ENCODE peak calls at places on chromosomes 11 and 22, in four cellular contexts. C, D, O and F are unnamed samples. For H3K4me1, the result is how much of the 10 kb centered on the place peaks cover.

GRCh38 chr11:86795962-86796361 is 4.4 kb upstream of the PRSS23 start:
- DNase-seq in C (peak), D (no peak), O (no peak), F (no peak)

GRCh38 chr11:12050470-12050891 is 42.1 kb upstream of the DKK3 start:
- DNase-seq in C (no peak), D (no peak), O (no peak), F (no peak)

GRCh38 chr11:21556936-21557335 is 635.9 kb upstream of the ANO5 start:
- DNase-seq in C (no peak), D (no peak), O (no peak), F (peak)

GRCh38 chr11:26335903-26336302 is 4.0 kb downstream of the ANO3 start:
- DNase-seq in C (no peak), D (no peak), O (no peak), F (no peak)

GRCh38 chr11:124769804-124770774 is 8.0 kb upstream of the ESAM start:
- DNase-seq in C (peak), D (no peak), O (no peak), F (no peak)

GRCh38 chr11:12249590-12250260 is 127.6 kb upstream of the PARVA start:
- DNase-seq in C (peak), D (peak), O (peak), F (peak)

GRCh38 chr11:95461858-95462257 is 230.9 kb upstream of the SESN3 start:
- DNase-seq in C (no peak), D (no peak), O (no peak), F (no peak)

GRCh38 chr11:34239465-34240149 is 118.2 kb downstream of the ABTB2 start:
- DNase-seq in C (no peak), D (no peak), O (no peak), F (no peak)

GRCh38 chr11:95088946-95089619 is 563 bp upstream of the ENDOD1 start:
- DNase-seq in C (no peak), D (no peak), O (no peak), F (no peak)

GRCh38 chr11:90423378-90423777 is 200.5 kb upstream of the CHORDC1 start:
- DNase-seq in C (no peak), D (no peak), O (no peak), F (no peak)

GRCh38 chr11:10326080-10326964 is 21.4 kb downstream of the ADM start:
- DNase-seq in C (peak), D (no peak), O (peak), F (no peak)

GRCh38 chr11:2566223-2567025 is 121.6 kb downstream of the KCNQ1 start:
- DNase-seq in C (peak), D (no peak), O (peak), F (peak)

GRCh38 chr11:79084382-79084781 is 356.4 kb downstream of the TENM4 start:
- DNase-seq in C (no peak), D (no peak), O (no peak), F (no peak)

GRCh38 chr11:129861702-129862107 is 33.7 kb downstream of the NFRKB start:
- DNase-seq in C (peak), D (peak), O (peak), F (no peak)

GRCh38 chr11:103773059-103773458 is 263.4 kb upstream of the DDI1 start:
- DNase-seq in C (peak), D (peak), O (no peak), F (no peak)

GRCh38 chr11:31619980-31620379 is 110.4 kb downstream of the ELP4 start:
- DNase-seq in C (no peak), D (no peak), O (no peak), F (no peak)
- H3K4me1 ChIP-seq in C (under half), D (under half), O (under half), F (under half)

DNA sequence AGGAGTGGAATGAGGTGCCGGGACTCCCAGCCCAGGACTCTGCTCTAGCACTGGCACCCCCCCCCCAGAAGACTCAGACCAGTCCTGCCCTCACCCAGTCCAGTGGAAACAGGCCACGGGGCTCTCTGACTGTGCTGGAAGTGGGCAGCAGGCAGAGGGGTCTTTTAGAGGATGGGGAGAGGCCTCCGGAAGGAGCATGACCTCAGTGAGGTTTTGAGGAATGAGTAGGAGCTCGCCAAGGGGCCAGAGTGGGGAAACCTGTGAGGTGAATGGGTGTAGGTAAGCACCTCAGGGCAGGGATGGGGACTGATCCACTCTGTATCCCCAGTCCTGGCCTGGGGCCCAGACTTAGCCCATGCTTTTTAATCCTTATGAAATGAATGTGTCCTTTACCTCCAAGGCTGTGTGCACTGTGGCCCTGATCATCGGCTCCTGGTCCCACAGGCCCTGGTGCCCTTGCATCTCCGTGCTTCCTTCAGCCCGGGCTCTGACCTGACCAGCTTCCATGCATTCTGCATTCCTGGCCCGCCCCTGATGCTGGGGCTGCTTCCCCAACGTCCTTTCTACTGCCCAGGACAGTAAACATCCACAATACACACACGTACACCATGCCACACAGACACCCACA is 24.4 kb upstream of the RFPL3 start:
- DNase-seq in C (no peak), D (no peak), O (no peak), F (no peak)
- H3K4me1 ChIP-seq in C (under half), D (under half), O (under half), F (under half)

GRCh38 chr11:31813242-31813960 is 2.3 kb upstream of the PAX6 start:
- DNase-seq in C (no peak), D (no peak), O (no peak), F (no peak)

GRCh38 chr11:31813961-31814868 is 3.1 kb upstream of the PAX6 start:
- DNase-seq in C (no peak), D (no peak), O (no peak), F (no peak)

GRCh38 chr11:31809857-31810778 is 1.0 kb downstream of the PAX6 start:
- DNase-seq in C (peak), D (no peak), O (no peak), F (peak)

GRCh38 chr11:31810779-31811647 is at the start of gene PAX6:
- DNase-seq in C (peak), D (no peak), O (no peak), F (peak)

GRCh38 chr11:31812392-31813241 is 1.5 kb upstream of the PAX6 start:
- DNase-seq in C (no peak), D (no peak), O (no peak), F (no peak)
- H3K4me1 ChIP-seq in C (under half), D (under half), O (under half), F (under half)

DNA sequence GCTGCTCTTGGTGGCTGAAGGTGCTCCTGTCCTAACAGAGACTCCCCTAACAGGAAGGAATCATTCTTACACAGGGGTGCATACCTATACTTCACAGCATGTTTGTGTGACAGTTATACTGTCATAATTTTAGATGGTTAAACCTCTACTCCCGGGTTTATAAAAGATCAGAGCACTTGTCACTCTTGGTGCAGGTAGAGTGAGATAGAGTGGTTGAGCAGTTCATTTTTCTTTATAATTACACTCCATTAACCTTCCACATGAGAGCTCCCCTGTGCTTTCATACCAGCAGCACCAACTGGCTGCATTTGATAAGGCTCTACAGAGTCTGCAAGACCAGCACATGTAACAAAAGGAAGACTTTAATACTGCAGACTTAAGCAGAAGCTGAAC is 72.9 kb downstream of the LARGE2 start:
- DNase-seq in C (no peak), D (no peak), O (no peak), F (no peak)
- H3K4me1 ChIP-seq in C (under half), D (under half), O (under half), F (under half)

GRCh38 chr11:44609028-44609782 is 43.7 kb downstream of the CD82 start:
- DNase-seq in C (no peak), D (no peak), O (no peak), F (no peak)

GRCh38 chr11:44607987-44608386 is 42.5 kb downstream of the CD82 start:
- DNase-seq in C (no peak), D (no peak), O (no peak), F (no peak)

GRCh38 chr11:44607324-44607962 is 42.0 kb downstream of the CD82 start:
- DNase-seq in C (no peak), D (no peak), O (no peak), F (no peak)

GRCh38 chr11:44609783-44610155 is 44.3 kb downstream of the CD82 start:
- DNase-seq in C (no peak), D (no peak), O (no peak), F (no peak)

DNA sequence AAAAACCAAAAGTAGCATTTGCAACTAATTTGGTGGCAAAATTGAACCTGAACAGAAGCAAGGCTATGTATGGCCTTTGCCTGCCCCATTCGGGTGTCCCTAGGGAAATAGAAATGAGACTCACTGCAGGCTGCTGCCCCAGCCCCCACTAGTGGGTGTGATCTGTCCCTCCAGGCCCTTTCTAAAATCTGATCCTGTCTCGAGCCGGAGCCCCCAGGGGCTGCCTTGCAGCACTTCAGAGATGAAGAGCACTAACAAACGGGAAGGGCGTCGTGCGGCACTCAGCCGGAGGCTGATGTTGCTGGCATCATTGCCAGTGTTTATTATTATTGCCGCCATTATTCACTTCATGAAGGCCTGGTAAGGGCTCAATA is 43.2 kb downstream of the CD82 start:
- DNase-seq in C (no peak), D (no peak), O (no peak), F (no peak)
- H3K4me1 ChIP-seq in C (under half), D (under half), O (under half), F (under half)

GRCh38 chr22:22702874-22703570 is 58.6 kb downstream of the GGTLC2 start:
- DNase-seq in C (no peak), D (no peak), O (no peak), F (no peak)

GRCh38 chr22:22705328-22706100 is 61.1 kb downstream of the GGTLC2 start:
- DNase-seq in C (no peak), D (no peak), O (no peak), F (no peak)

GRCh38 chr22:22704156-22704946 is 59.9 kb downstream of the GGTLC2 start:
- DNase-seq in C (no peak), D (no peak), O (no peak), F (no peak)

GRCh38 chr22:22703715-22704114 is 59.3 kb downstream of the GGTLC2 start:
- DNase-seq in C (peak), D (no peak), O (no peak), F (no peak)

DNA sequence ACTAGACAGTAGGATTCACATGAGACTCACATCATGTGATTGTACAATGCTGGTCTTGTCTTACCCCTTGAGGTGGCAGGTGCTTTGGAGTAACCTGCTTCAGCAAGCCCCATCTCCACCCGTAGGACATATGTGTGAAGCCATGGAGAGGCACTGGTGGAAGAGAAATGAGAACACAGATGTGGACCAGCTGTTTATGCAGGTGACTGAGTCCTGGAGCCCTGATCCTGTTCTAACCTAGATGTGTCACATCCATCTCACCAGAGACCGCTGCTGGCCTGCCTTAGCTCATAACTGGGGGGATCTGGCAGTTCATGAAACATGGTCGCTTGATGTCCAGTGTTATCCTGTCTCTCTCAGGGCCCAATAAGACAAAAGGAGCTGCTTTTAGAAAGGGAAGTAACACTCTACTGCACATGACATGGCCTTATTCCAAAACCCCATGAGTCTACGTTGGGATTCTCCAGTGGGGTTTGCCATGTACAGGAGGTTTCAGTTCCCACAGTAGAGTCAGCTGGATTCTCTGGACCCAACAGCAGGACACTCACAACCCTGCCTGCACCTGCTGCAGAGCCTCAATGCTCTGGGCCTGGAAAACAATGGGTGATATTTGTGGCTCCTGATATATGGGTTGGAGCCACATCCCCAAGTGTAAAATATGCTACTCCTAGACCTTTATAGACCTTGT is 62.0 kb downstream of the GGTLC2 start:
- DNase-seq in C (no peak), D (no peak), O (no peak), F (no peak)
- H3K4me1 ChIP-seq in C (under half), D (under half), O (under half), F (under half)

GRCh38 chr22:18109410-18110193 is 1.0 kb upstream of the TUBA8 start:
- DNase-seq in C (no peak), D (no peak), O (no peak), F (no peak)
- H3K4me1 ChIP-seq in C (under half), D (under half), O (under half), F (under half)